ENCODE peak calls at places on chromosomes 5 and 9, in nine cellular contexts. R, F, V, P, J, Q, M, O and N are unnamed samples.

GRCh38 chr5:57417320-57417719 is 65.3 kb downstream of the ACTBL2 start:
- DNase-seq in Q (no peak), M (no peak), R (no peak), P (no peak), F (no peak), J (no peak), V (no peak), O (no peak), N (no peak)

GRCh38 chr5:35640623-35641022 is 23.0 kb downstream of the SPEF2 start:
- DNase-seq in J (no peak), R (no peak), F (no peak), M (no peak), P (no peak), Q (no peak), V (no peak), O (no peak), N (no peak)

GRCh38 chr9:95494022-95494415 is 22.8 kb downstream of the PTCH1 start:
- DNase-seq in F (no peak), M (no peak), P (peak; percentile 28), V (no peak), R (peak; percentile 95), J (no peak), O (no peak), Q (no peak), N (no peak)

GRCh38 chr9:124110307-124110915 is 98.8 kb downstream of the LHX2 start:
- DNase-seq in Q (no peak), J (peak; percentile 80), V (peak; percentile 51), R (peak; percentile 5), F (peak; percentile 81), O (peak; percentile 56), P (no peak), M (peak; percentile 33), N (no peak)

GRCh38 chr5:143426437-143426991 is 23.0 kb upstream of the NR3C1 start:
- DNase-seq in J (no peak), Q (no peak), V (no peak), R (no peak), P (no peak), F (no peak), M (no peak), O (no peak), N (no peak)

GRCh38 chr9:5186416-5187169 is 1.2 kb upstream of the INSL6 start:
- DNase-seq in Q (peak; percentile 8), F (peak; percentile 74), J (peak; percentile 57), P (peak; percentile 9), O (peak; percentile 61), M (peak; percentile 19), V (peak; percentile 78), R (peak; percentile 53), N (peak; percentile 48)

GRCh38 chr5:77311217-77311571 is 100.7 kb downstream of the PDE8B start:
- DNase-seq in O (no peak), F (no peak), M (no peak), P (no peak), Q (no peak), V (no peak), J (no peak), R (no peak), N (no peak)

GRCh38 chr5:103605277-103605676 is 42.7 kb upstream of the NUDT12 start:
- DNase-seq in F (no peak), O (no peak), V (no peak), P (no peak), J (no peak), M (no peak), Q (no peak), R (no peak), N (no peak)

GRCh38 chr5:107831612-107832395 is 161.1 kb upstream of the EFNA5 start:
- DNase-seq in R (no peak), F (peak; percentile 96), J (no peak), Q (no peak), V (no peak), P (no peak), O (peak; percentile 66), M (no peak), N (no peak)

GRCh38 chr5:131563434-131564228 is 71.4 kb downstream of the RAPGEF6 start:
- DNase-seq in P (no peak), Q (no peak), R (no peak), O (no peak), V (peak; percentile 10), F (no peak), J (no peak), M (no peak), N (no peak)

GRCh38 chr9:134570151-134570621 is 71.4 kb upstream of the COL5A1 start:
- DNase-seq in J (no peak), P (no peak), F (peak; percentile 54), V (no peak), O (no peak), M (no peak), Q (no peak), R (no peak), N (no peak)

GRCh38 chr5:154276932-154277331 is 86.4 kb downstream of the GALNT10 start:
- DNase-seq in J (no peak), V (peak; percentile 23), F (peak; percentile 96), Q (no peak), M (peak; percentile 77), O (peak; percentile 93), R (no peak), P (no peak), N (no peak)

GRCh38 chr5:79236364-79236969 is 536 bp downstream of the JMY start:
- DNase-seq in O (peak; percentile 46), Q (no peak), P (peak; percentile 18), J (peak; percentile 52), V (peak; percentile 49), M (no peak), R (no peak), F (peak; percentile 68), N (no peak)